ENCODE peak calls at places on chromosomes 16 and 17, in six cellular contexts. C is HFF-Myc; L is activated CD4-positive, alpha-beta T cell treated with anti-CD3 and anti-CD28 coated beads, Interleukin-2, amount 50 U/mL, for 48 hours; E is fibroblast of pulmonary artery; X is choroid plexus epithelial cell; N is heart right ventricle. F is an unnamed sample.

GRCh38 chr16:27582883-27583282 is 32.9 kb downstream of the KATNIP start:
- DNase-seq in C (no peak), L (no peak), E (no peak), X (no peak), N (no peak), F (no peak)

GRCh38 chr17:75514299-75515228 is 773 bp downstream of the CASKIN2 start:
- DNase-seq in C (no peak), L (no peak), E (no peak), X (no peak), N (no peak), F (peak)

GRCh38 chr16:66255647-66256046 is 110.8 kb upstream of the CDH5 start:
- DNase-seq in C (no peak), L (no peak), E (no peak), X (no peak), N (no peak), F (no peak)

GRCh38 chr16:15653227-15653626 is 3.2 kb downstream of the NDE1 start:
- DNase-seq in C (no peak), L (no peak), E (peak), X (peak), N (peak), F (peak)

GRCh38 chr17:45248132-45248936 is 13.6 kb downstream of the SPATA32 start:
- DNase-seq in C (no peak), L (peak), E (no peak), X (peak), N (no peak), F (peak)

GRCh38 chr17:49496183-49496865 is 1.2 kb downstream of the NGFR start:
- DNase-seq in C (no peak), L (peak), E (peak), X (peak), N (peak), F (peak)

GRCh38 chr17:78990349-78991016 is 10.8 kb upstream of the LGALS3BP start:
- DNase-seq in C (no peak), L (no peak), E (no peak), X (no peak), N (no peak), F (no peak)

GRCh38 chr16:76483510-76483909 is 206.3 kb downstream of the CNTNAP4 start:
- DNase-seq in C (no peak), L (no peak), E (no peak), X (no peak), N (no peak), F (no peak)